ENCODE peak calls at places on chromosomes 3 and 15, in five cellular contexts. L is brain microvascular endothelial cell, N is uterus, X is heart left ventricle, I is lung. H is an unnamed sample.

GRCh38 chr3:43024183-43024865 is 45.2 kb downstream of the GASK1A start:
- DNase-seq in I (no peak), N (no peak), X (no peak), L (no peak), H (no peak)

GRCh38 chr3:126026761-126027160 is 57.2 kb downstream of the SLC41A3 start:
- DNase-seq in L (no peak), N (no peak), I (no peak), X (no peak), H (no peak)

GRCh38 chr3:49019941-49020334 is 1.6 kb upstream of the DALRD3 start:
- DNase-seq in L (no peak), X (no peak), N (no peak), I (no peak), H (no peak)

GRCh38 chr3:16468114-16469098 is 45.1 kb downstream of the RFTN1 start:
- DNase-seq in X (peak), N (peak), L (peak), I (no peak), H (no peak)

GRCh38 chr3:31505353-31506048 is 27.2 kb upstream of the STT3B start:
- DNase-seq in L (no peak), X (no peak), I (no peak), N (no peak), H (no peak)

GRCh38 chr3:125381314-125381713 is 6.2 kb upstream of the ZNF148 start:
- DNase-seq in L (no peak), N (no peak), X (no peak), I (no peak), H (no peak)

GRCh38 chr15:69118089-69118488 is 42.3 kb upstream of the GLCE start:
- DNase-seq in I (no peak), L (no peak), X (no peak), N (no peak), H (no peak)

GRCh38 chr3:89032331-89033063 is 74.9 kb upstream of the EPHA3 start:
- DNase-seq in L (peak), X (no peak), N (no peak), I (no peak), H (no peak)

GRCh38 chr3:5023777-5024346 is 44.6 kb downstream of the BHLHE40 start:
- DNase-seq in L (no peak), I (no peak), N (no peak), X (no peak), H (no peak)

GRCh38 chr15:89486726-89487050 is 9.7 kb downstream of the RHCG start:
- DNase-seq in N (no peak), L (no peak), X (no peak), I (no peak), H (no peak)

GRCh38 chr3:48504051-48504946 is at the start of gene SHISA5:
- DNase-seq in X (peak), L (peak), N (peak), I (peak), H (peak)

GRCh38 chr15:82951472-82952155 is 906 bp downstream of the HOMER2 start:
- DNase-seq in I (no peak), X (no peak), N (no peak), L (no peak), H (no peak)

GRCh38 chr15:99755692-99756409 is 22.6 kb upstream of the LYSMD4 start:
- DNase-seq in X (peak), L (peak), I (no peak), N (peak), H (peak)

GRCh38 chr3:195194559-195195161 is 76.3 kb downstream of the XXYLT1 start:
- DNase-seq in L (no peak), N (no peak), I (no peak), X (no peak), H (no peak)

GRCh38 chr3:130395916-130396315 is 50.4 kb downstream of the COL6A5 start:
- DNase-seq in N (no peak), X (no peak), L (peak), I (no peak), H (no peak)

GRCh38 chr3:39415983-39416382 is 9.5 kb downstream of the RPSA start:
- DNase-seq in L (no peak), I (no peak), N (no peak), X (no peak), H (no peak)

GRCh38 chr3:98343647-98344507 is 9.8 kb upstream of the OR5K4 start:
- DNase-seq in I (no peak), L (peak), X (no peak), N (no peak), H (peak)

GRCh38 chr3:117788086-117788485 is 1078.5 kb downstream of the TUSC7 start:
- DNase-seq in N (no peak), I (peak), X (no peak), L (peak), H (peak)

GRCh38 chr15:90586948-90587347 is 57.2 kb downstream of the CRTC3 start:
- DNase-seq in L (no peak), X (no peak), N (no peak), I (no peak), H (no peak)

GRCh38 chr3:194575484-194576210 is 57.6 kb downstream of the TMEM44 start:
- DNase-seq in L (peak), I (no peak), X (peak), N (no peak), H (no peak)

GRCh38 chr3:133425898-133426297 is 26.0 kb downstream of the BFSP2 start:
- DNase-seq in X (no peak), L (no peak), I (no peak), N (no peak), H (no peak)

GRCh38 chr3:10233988-10234387 is 14.3 kb upstream of the TATDN2 start:
- DNase-seq in I (no peak), N (no peak), X (no peak), L (no peak), H (no peak)

GRCh38 chr3:118884748-118885206 is 149.9 kb downstream of the IGSF11 start:
- DNase-seq in N (no peak), X (peak), L (peak), I (peak), H (peak)

GRCh38 chr3:85170646-85171045 is 211.9 kb downstream of the CADM2 start:
- DNase-seq in N (no peak), I (no peak), L (no peak), X (no peak), H (no peak)
- TF ChIP-seq CTCF in N (no peak), I (no peak), L (no peak), X (no peak), H (no peak)

GRCh38 chr3:52385157-52385556 is 59.7 kb downstream of the SEMA3G start:
- DNase-seq in I (no peak), L (peak), X (no peak), N (no peak), H (peak)
- TF ChIP-seq CTCF in I (no peak), L (peak), X (no peak), N (no peak), H (peak)

DNA sequence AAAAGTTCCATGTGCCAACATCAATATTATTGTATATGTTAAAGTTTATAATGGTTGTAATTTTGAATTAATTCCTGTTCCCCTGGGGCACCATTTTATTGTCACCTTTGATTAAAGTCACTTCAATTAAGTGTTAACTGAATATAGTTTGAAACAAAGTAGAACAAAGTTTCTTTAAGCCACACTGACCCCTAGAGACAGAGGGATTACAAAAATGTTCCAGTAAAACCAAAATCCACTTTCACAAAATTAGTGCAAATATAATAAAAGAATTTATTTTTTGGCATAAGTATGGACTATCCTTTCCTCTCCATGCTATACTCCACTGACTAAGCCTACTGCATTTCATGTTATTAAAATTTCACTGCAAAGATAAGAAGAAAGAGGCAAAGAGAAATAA is 123.9 kb downstream of the ZMAT3 start:
- DNase-seq in I (no peak), N (no peak), L (no peak), X (no peak), H (no peak)
- TF ChIP-seq CTCF in I (no peak), N (no peak), L (no peak), X (no peak), H (peak)

GRCh38 chr3:14405886-14406238 is 3.5 kb downstream of the SLC6A6 start:
- DNase-seq in L (no peak), N (no peak), X (no peak), I (peak), H (no peak)
- TF ChIP-seq CTCF in L (no peak), N (no peak), X (no peak), I (no peak), H (peak)

GRCh38 chr3:13885704-13886010 is 5.8 kb upstream of the WNT7A start:
- DNase-seq in I (no peak), L (no peak), X (no peak), N (no peak), H (no peak)
- TF ChIP-seq CTCF in I (no peak), L (no peak), X (no peak), N (no peak), H (peak)

GRCh38 chr3:46184469-46184868 is 23.6 kb downstream of the CCR1 start:
- DNase-seq in I (no peak), N (no peak), L (peak), X (no peak), H (peak)

GRCh38 chr3:46187876-46188275 is 20.2 kb downstream of the CCR1 start:
- DNase-seq in X (no peak), I (no peak), N (no peak), L (peak), H (peak)

GRCh38 chr3:46186856-46187700 is 21.0 kb downstream of the CCR1 start:
- DNase-seq in I (no peak), N (no peak), L (no peak), X (no peak), H (no peak)

GRCh38 chr3:46188708-46189107 is 19.4 kb downstream of the CCR1 start:
- DNase-seq in X (no peak), L (no peak), I (no peak), N (no peak), H (no peak)

GRCh38 chr3:46183330-46183729 is 24.8 kb downstream of the CCR1 start:
- DNase-seq in N (no peak), I (no peak), X (no peak), L (no peak), H (no peak)
- TF ChIP-seq CTCF in N (no peak), I (no peak), X (no peak), L (peak), H (no peak)

DNA sequence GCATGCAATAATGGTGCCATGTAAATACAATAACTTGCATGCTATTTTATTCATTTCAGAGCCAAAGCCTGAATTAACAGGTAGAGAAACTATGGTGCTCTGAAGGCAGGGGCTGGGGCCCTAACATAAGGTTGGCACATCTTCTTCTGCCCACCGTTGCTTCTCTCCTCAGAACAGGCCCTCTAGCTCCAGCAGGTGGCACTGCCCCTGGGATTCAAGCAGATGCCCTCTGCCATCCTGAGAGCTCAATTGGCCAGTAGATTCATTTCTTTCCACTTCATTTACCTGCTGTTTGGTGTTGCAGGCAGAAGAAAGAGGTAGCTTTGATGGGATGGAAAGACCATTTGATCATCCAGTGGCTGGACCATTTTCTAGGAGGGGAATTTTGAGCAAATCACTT is 130.5 kb downstream of the FOXB1 start:
- DNase-seq in L (no peak), N (no peak), X (no peak), I (no peak), H (no peak)
- TF ChIP-seq CTCF in L (peak), N (no peak), X (no peak), I (no peak), H (peak)

H was measured in HFFc6.